ENCODE peak calls at places on chromosome 12, in eight cellular contexts. U is heart right ventricle; Y is neural progenitor cell; M is tibial artery; E is fibroblast of lung; R is CD8-positive, alpha-beta T cell; A is psoas muscle; N is SJSA1. V is an unnamed sample.
A peak's percentile ranks its signal among the peaks of the same experiment; 100 is the strongest.

GRCh38 chr12:119704065-119704747 is 36.3 kb downstream of the PRKAB1 start:
- DNase-seq in N (no peak), Y (no peak), U (peak; percentile 64), A (peak; percentile 68), E (peak; percentile 38), M (no peak), R (no peak), V (no peak)

GRCh38 chr12:48991247-48992050 is 7.7 kb downstream of the DDN start:
- DNase-seq in R (no peak), Y (no peak), M (no peak), U (no peak), E (no peak), A (no peak), N (no peak), V (no peak)

GRCh38 chr12:46904406-46905240 is 78.8 kb upstream of the SLC38A4 start:
- DNase-seq in M (no peak), A (no peak), Y (no peak), R (no peak), N (peak; percentile 97), U (no peak), E (no peak), V (no peak)

GRCh38 chr12:26636710-26637328 is 196.2 kb downstream of the ITPR2 start:
- DNase-seq in E (peak; percentile 88), A (no peak), R (no peak), N (peak; percentile 73), Y (no peak), M (no peak), U (no peak), V (no peak)

GRCh38 chr12:21566907-21567355 is 37.7 kb downstream of the GYS2 start:
- DNase-seq in E (no peak), A (no peak), Y (no peak), N (no peak), U (no peak), R (no peak), M (no peak), V (no peak)

GRCh38 chr12:77299910-77300772 is 234.8 kb upstream of the E2F7 start:
- DNase-seq in A (no peak), N (no peak), E (peak; percentile 83), R (no peak), U (no peak), M (no peak), Y (no peak), V (no peak)

GRCh38 chr12:90622431-90622830 is 332.5 kb downstream of the CCER1 start:
- DNase-seq in A (no peak), N (no peak), U (no peak), Y (no peak), M (no peak), R (no peak), E (peak; percentile 37), V (no peak)

GRCh38 chr12:96239711-96240234 is 45.6 kb downstream of the ELK3 start:
- DNase-seq in E (no peak), Y (no peak), M (no peak), U (peak; percentile 79), R (no peak), A (no peak), N (no peak), V (no peak)

GRCh38 chr12:52351196-52352059 is 15.9 kb downstream of the KRT85 start:
- DNase-seq in E (no peak), M (no peak), R (peak; percentile 85), N (no peak), U (peak; percentile 61), Y (no peak), A (no peak), V (peak; percentile 79)

GRCh38 chr12:34398706-34399630 is 376.7 kb downstream of the ALG10 start:
- DNase-seq in E (no peak), M (peak; percentile 9), A (peak; percentile 14), U (peak; percentile 1), Y (no peak), N (peak; percentile 35), R (peak; percentile 12), V (peak; percentile 72)

GRCh38 chr12:29634057-29634456 is 136.6 kb upstream of the OVCH1 start:
- DNase-seq in Y (no peak), N (no peak), U (no peak), E (peak; percentile 57), M (no peak), A (no peak), R (no peak), V (no peak)

GRCh38 chr12:42213954-42214426 is 24.1 kb downstream of the YAF2 start:
- DNase-seq in M (peak; percentile 43), U (peak; percentile 56), E (peak; percentile 75), N (no peak), Y (peak; percentile 11), A (no peak), R (no peak), V (no peak)

GRCh38 chr12:108442077-108442476 is 73.0 kb upstream of the FICD start:
- DNase-seq in A (no peak), U (peak; percentile 9), R (no peak), E (no peak), M (no peak), Y (peak; percentile 63), N (no peak), V (no peak)

GRCh38 chr12:67774983-67775587 is 126.5 kb downstream of the DYRK2 start:
- DNase-seq in M (no peak), N (no peak), R (no peak), E (peak; percentile 40), U (no peak), Y (no peak), A (no peak), V (no peak)

GRCh38 chr12:97756066-97756701 is 293.6 kb downstream of the RMST start:
- DNase-seq in R (no peak), N (no peak), E (no peak), A (no peak), M (peak; percentile 28), U (no peak), Y (no peak), V (no peak)

GRCh38 chr12:39990122-39991101 is 115.5 kb downstream of the SLC2A13 start:
- DNase-seq in N (no peak), E (peak; percentile 24), A (peak; percentile 55), U (peak; percentile 35), M (peak; percentile 56), Y (peak; percentile 22), R (peak; percentile 44), V (peak; percentile 53)

GRCh38 chr12:43722621-43723020 is 36.0 kb downstream of the PUS7L start:
- DNase-seq in N (no peak), R (no peak), A (no peak), E (no peak), M (no peak), U (no peak), Y (peak; percentile 60), V (no peak)

GRCh38 chr12:125148316-125148715 is 83.1 kb downstream of the AACS start:
- DNase-seq in N (no peak), U (no peak), M (no peak), E (no peak), Y (no peak), A (no peak), R (no peak), V (no peak)

DNA sequence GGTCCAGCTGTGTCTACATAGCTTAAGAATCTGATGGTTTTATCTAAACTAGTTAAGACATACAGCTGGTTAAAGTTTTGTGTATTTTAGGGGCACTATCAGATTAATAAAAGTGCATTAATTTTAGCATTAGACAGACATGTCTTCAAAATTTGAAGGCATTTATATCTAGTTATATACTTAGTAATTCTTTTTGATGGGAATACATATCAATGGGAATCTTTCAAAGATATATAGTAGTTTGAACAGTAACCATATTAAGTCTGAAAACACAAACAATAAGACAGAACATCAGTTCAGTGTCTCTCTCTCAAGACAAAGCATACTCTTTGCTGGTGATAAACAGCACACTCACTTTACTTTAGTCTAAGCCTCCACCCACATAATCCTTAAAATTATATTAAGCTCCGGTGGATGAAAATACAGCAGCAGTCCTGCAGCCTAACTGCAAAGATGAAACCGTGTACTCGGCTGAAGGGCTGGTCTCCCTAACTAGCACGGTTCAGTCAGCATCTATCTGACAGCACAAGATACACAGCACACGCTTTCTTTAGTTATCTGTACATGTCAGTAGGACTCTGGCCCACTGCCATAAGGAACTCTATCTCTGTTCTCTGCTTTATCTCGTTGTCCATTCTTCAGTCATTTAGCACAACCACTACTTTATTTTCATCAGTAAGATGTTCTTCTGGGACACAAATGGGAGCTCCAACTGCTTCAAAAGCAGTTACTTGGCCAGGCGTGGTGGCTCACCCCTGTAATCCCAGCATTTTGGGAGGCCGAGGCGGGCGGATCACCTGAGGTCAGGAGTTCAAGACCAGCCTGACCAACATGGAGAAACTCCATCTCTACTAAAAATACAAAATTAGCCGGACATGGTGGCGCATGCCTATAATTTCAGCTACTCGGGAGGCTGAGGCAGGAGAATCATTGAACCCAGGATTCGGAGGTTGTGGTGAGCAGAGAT is 80.5 kb downstream of the MED13L start:
- DNase-seq in N (no peak), E (peak; percentile 17), A (no peak), M (no peak), U (peak; percentile 12), Y (no peak), R (no peak), V (no peak)
- H3K4me1 ChIP-seq in N (peaks cover 24% of the 10 kb centered on the region), E (no peaks in the 10 kb centered on the region), A (peaks cover 84% of the 10 kb centered on the region), M (peaks cover 33% of the 10 kb centered on the region), U (peaks cover 69% of the 10 kb centered on the region), Y (no peaks in the 10 kb centered on the region), R (peaks cover 19% of the 10 kb centered on the region), V (peaks cover 13% of the 10 kb centered on the region)

DNA sequence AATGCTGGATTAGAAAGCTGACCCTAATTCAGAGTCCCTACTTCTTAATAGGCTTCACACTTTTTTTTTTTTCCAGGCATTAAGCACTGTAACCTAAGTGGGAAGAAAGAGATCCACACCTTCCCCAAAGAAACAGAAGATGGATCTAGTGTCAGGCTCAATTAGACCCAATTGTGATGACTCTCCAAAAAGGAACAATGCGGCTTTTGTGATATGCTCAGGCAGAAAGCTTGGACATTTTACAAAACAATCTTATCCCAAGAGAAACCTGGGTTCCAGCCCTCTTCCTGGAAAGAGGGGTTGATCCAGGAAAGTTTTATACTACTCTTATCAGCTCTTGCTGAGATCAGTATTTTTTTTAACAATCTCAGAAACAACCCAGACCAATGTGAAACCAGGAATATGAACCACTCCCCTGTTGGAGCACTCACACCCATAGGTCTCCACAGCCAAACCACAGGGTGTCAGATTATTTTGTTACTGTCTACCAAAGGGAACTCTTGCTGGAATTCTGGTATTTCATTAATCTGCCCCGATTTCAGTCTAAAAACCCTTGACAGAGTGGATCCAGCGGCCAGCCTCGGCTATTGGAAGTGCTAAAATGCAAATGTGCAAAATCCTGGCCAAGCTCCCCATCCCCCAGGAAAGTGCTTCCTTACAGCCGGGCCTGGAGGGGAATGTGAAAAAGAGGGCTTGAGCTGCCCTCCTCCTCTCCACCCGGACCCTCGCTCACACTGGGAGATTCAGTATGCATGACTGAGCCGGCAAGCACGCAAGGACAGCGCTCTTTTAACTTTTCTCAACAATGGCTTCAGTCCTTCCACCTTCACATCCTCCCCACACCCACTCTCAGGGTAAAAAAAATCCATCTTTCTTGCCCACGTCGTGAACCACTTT is 4.0 kb downstream of the FBXL14 start:
- DNase-seq in U (peak; percentile 25), E (peak; percentile 90), N (no peak), Y (peak; percentile 94), A (no peak), R (no peak), M (peak; percentile 28), V (peak; percentile 64)
- H3K4me3 ChIP-seq in U (no peak overlapping the region), E (peak overlapping the region; percentile 16), N (no peak overlapping the region), Y (peak overlapping the region; percentile 86), A (peak overlapping the region; percentile 96), R (no peak overlapping the region), M (peak overlapping the region; percentile 84), V (no peak overlapping the region)

GRCh38 chr12:79317184-79317847 is 373.4 kb downstream of the PAWR start:
- DNase-seq in Y (no peak), M (no peak), U (no peak), E (no peak), N (no peak), A (no peak), R (no peak), V (peak; percentile 50)
- H3K27ac ChIP-seq in Y (no peak overlapping the region), M (no peak overlapping the region), U (no peak overlapping the region), E (no peak overlapping the region), N (no peak overlapping the region), A (no peak overlapping the region), R (no peak overlapping the region), V (no peak overlapping the region)

GRCh38 chr12:114679942-114680341 is 4.0 kb downstream of the TBX3 start:
- DNase-seq in U (no peak), A (no peak), R (no peak), M (no peak), N (no peak), E (no peak), Y (no peak), V (no peak)
- H3K4me1 ChIP-seq in U (peaks cover 3% of the 10 kb centered on the region), A (peaks cover 2% of the 10 kb centered on the region), R (peaks cover 16% of the 10 kb centered on the region), M (peaks cover 1% of the 10 kb centered on the region), N (peaks cover 41% of the 10 kb centered on the region), E (peaks cover 23% of the 10 kb centered on the region), Y (peaks cover 22% of the 10 kb centered on the region), V (no peaks in the 10 kb centered on the region)